ENCODE peak calls at places on chromosomes 5 and 9, in eight cellular contexts. R is activated effector memory CD4-positive, alpha-beta T cell treated with anti-CD3 and anti-CD28 coated beads, Interleukin-2, amount 50 U/mL, for 16 hours; Q is NCI-H146; Y is NCI-H2081 treated with DMSO at 0.1 percent for 48 hours; D is GM06990; O is Right ventricle myocardium superior; H is left ventricle myocardium inferior; E is putamen. I is an unnamed sample.

GRCh38 chr9:110180386-110180712 is 27.6 kb downstream of the C9orf152 start:
- DNase-seq in Q (no peak), D (no peak), H (no peak), O (no peak), R (no peak), Y (no peak), E (no peak), I (no peak)

GRCh38 chr5:140795259-140795641 is 598 bp downstream of the PCDHA2 start:
- DNase-seq in E (no peak), R (no peak), O (no peak), Q (no peak), Y (no peak), D (no peak), H (no peak), I (no peak)

GRCh38 chr9:79637180-79637925 is 65.6 kb downstream of the TLE4 start:
- DNase-seq in D (no peak), E (no peak), H (no peak), O (no peak), Q (no peak), R (no peak), Y (no peak), I (no peak)

GRCh38 chr9:96408409-96409280 is 9.5 kb downstream of the ZNF367 start:
- DNase-seq in E (no peak), D (no peak), R (no peak), O (no peak), H (no peak), Q (no peak), Y (no peak), I (no peak)

GRCh38 chr9:99044827-99045226 is 60.1 kb upstream of the TGFBR1 start:
- DNase-seq in Y (no peak), O (no peak), H (no peak), Q (no peak), D (no peak), R (no peak), E (no peak), I (no peak)

GRCh38 chr5:39217365-39218281 is 1.7 kb downstream of the FYB1 start:
- DNase-seq in O (peak), R (peak), D (peak), Q (peak), Y (peak), E (peak), H (peak), I (peak)

GRCh38 chr9:36504154-36504550 is 68.5 kb upstream of the MELK start:
- DNase-seq in Q (no peak), Y (no peak), H (no peak), D (no peak), E (no peak), R (no peak), O (no peak), I (no peak)

GRCh38 chr5:24208540-24209141 is 436.1 kb downstream of the CDH10 start:
- DNase-seq in H (no peak), Y (peak), R (no peak), O (no peak), E (no peak), Q (peak), D (no peak), I (no peak)

GRCh38 chr9:20865357-20865756 is 166.1 kb downstream of the HACD4 start:
- DNase-seq in R (no peak), Q (no peak), E (no peak), D (no peak), O (no peak), Y (no peak), H (no peak), I (no peak)

I was measured in posterior vena cava.